ENCODE peak calls at places on chromosomes 16 and 17, in five cellular contexts. Z is thoracic aorta, I is body of pancreas, L is GM23338, K is heart left ventricle. Y is an unnamed sample. For H3K27me3, the result is how much of the 10 kb centered on the place peaks cover.

GRCh38 chr17:40557531-40558299 is 7.6 kb downstream of the CCR7 start:
- DNase-seq in I (no peak), K (no peak), L (no peak), Z (no peak), Y (no peak)

GRCh38 chr16:64304376-64304775 is 817.5 kb downstream of the CDH11 start:
- DNase-seq in Z (no peak), L (no peak), K (no peak), I (no peak), Y (no peak)

GRCh38 chr16:31130336-31130812 is 5.2 kb downstream of the PRSS8 start:
- DNase-seq in Z (no peak), L (no peak), K (no peak), I (peak), Y (no peak)

GRCh38 chr16:68061396-68061795 is 23.8 kb upstream of the NFATC3 start:
- DNase-seq in K (no peak), I (no peak), Z (no peak), L (no peak), Y (no peak)

GRCh38 chr17:3989156-3989886 is 25.1 kb upstream of the ATP2A3 start:
- DNase-seq in Z (no peak), L (no peak), I (no peak), K (no peak), Y (no peak)

GRCh38 chr16:64085291-64085690 is 1036.6 kb downstream of the CDH11 start:
- DNase-seq in I (no peak), L (no peak), Z (no peak), K (no peak), Y (no peak)

GRCh38 chr17:55366020-55366481 is 55.6 kb downstream of the MMD start:
- DNase-seq in L (no peak), I (no peak), Z (no peak), K (no peak), Y (no peak)

GRCh38 chr17:83183150-83183820 is 103.9 kb downstream of the METRNL start:
- DNase-seq in Z (no peak), K (peak), I (peak), L (no peak), Y (no peak)

GRCh38 chr17:37701424-37702020 is 43.3 kb downstream of the HNF1B start:
- DNase-seq in Z (no peak), L (peak), K (no peak), I (peak), Y (peak)

GRCh38 chr16:49467540-49468372 is 94.2 kb downstream of the C16orf78 start:
- DNase-seq in K (peak), Z (no peak), L (no peak), I (no peak), Y (no peak)

GRCh38 chr16:524274-525011 is 3.1 kb upstream of the CAPN15 start:
- DNase-seq in L (no peak), Z (no peak), I (no peak), K (no peak), Y (no peak)

GRCh38 chr16:16102738-16103137 is 120.6 kb downstream of the ABCC6 start:
- DNase-seq in L (no peak), Z (no peak), K (no peak), I (no peak), Y (no peak)

GRCh38 chr17:19771971-19772630 is 24.0 kb upstream of the ALDH3A1 start:
- DNase-seq in K (no peak), L (no peak), I (no peak), Z (no peak), Y (peak)

GRCh38 chr16:67198238-67198734 is 645 bp upstream of the ELMO3 start:
- DNase-seq in K (no peak), Z (no peak), I (peak), L (peak), Y (no peak)

GRCh38 chr16:86353185-86353584 is 157.1 kb upstream of the FOXF1 start:
- DNase-seq in I (no peak), L (no peak), K (no peak), Z (no peak), Y (no peak)

GRCh38 chr16:64629622-64630021 is 492.2 kb downstream of the CDH11 start:
- DNase-seq in Z (no peak), I (no peak), K (no peak), L (no peak), Y (no peak)

GRCh38 chr16:883781-884180 is 83.2 kb upstream of the GNG13 start:
- DNase-seq in K (no peak), I (no peak), Z (no peak), L (no peak), Y (no peak)

GRCh38 chr16:21150375-21151001 is at the start of gene DNAH3:
- DNase-seq in Z (no peak), L (no peak), I (peak), K (no peak), Y (no peak)

GRCh38 chr17:32971171-32971570 is 20.5 kb upstream of the SPACA3 start:
- DNase-seq in Z (no peak), L (no peak), I (peak), K (no peak), Y (no peak)

GRCh38 chr16:27189335-27189972 is 13.9 kb upstream of the KDM8 start:
- DNase-seq in L (peak), K (no peak), I (peak), Z (no peak), Y (no peak)

GRCh38 chr16:88387941-88388627 is 5.3 kb downstream of the ZNF469 start:
- DNase-seq in K (no peak), Z (no peak), I (peak), L (peak), Y (no peak)

GRCh38 chr16:20865420-20866126 is 34.6 kb downstream of the DCUN1D3 start:
- DNase-seq in I (no peak), K (no peak), Z (no peak), L (no peak), Y (no peak)

GRCh38 chr16:27444015-27444414 is 42.0 kb downstream of the IL21R start:
- DNase-seq in K (no peak), I (no peak), L (no peak), Z (no peak), Y (no peak)

GRCh38 chr17:35286120-35286781 is 43.4 kb downstream of the SLFN5 start:
- DNase-seq in I (no peak), Z (no peak), L (peak), K (no peak), Y (no peak)

GRCh38 chr16:54285414-54286066 is 1.0 kb downstream of the IRX3 start:
- DNase-seq in I (no peak), K (peak), Z (no peak), L (peak), Y (no peak)

GRCh38 chr17:30095507-30096244 is 20.9 kb upstream of the NSRP1 start:
- DNase-seq in Z (no peak), I (peak), K (no peak), L (peak), Y (no peak)

GRCh38 chr16:10923650-10924214 is 18.5 kb downstream of the DEXI start:
- DNase-seq in K (peak), I (peak), L (no peak), Z (peak), Y (no peak)

GRCh38 chr16:84043486-84044107 is 1.0 kb upstream of the SLC38A8 start:
- DNase-seq in Z (no peak), K (no peak), I (no peak), L (peak), Y (no peak)

GRCh38 chr16:18803569-18804462 is 2.5 kb upstream of the ARL6IP1 start:
- DNase-seq in Z (no peak), K (no peak), L (no peak), I (no peak), Y (no peak)

GRCh38 chr16:87457724-87458423 is 35.0 kb downstream of the ZCCHC14 start:
- DNase-seq in K (no peak), L (no peak), Z (no peak), I (peak), Y (no peak)

GRCh38 chr17:56478836-56479447 is 114.6 kb upstream of the NOG start:
- DNase-seq in K (no peak), L (peak), I (peak), Z (no peak), Y (no peak)

GRCh38 chr17:55062921-55063320 is 94.4 kb downstream of the STXBP4 start:
- DNase-seq in I (no peak), Z (no peak), K (no peak), L (no peak), Y (no peak)

GRCh38 chr17:40348562-40349476 is 15.7 kb downstream of the GJD3 start:
- DNase-seq in Z (no peak), K (peak), I (peak), L (no peak), Y (no peak)

GRCh38 chr17:42423766-42424165 is 710 bp upstream of the CAVIN1 start:
- DNase-seq in L (no peak), Z (no peak), I (no peak), K (no peak), Y (no peak)
- H3K27ac ChIP-seq in L (peak), Z (peak), I (peak), K (peak), Y (no peak)

DNA sequence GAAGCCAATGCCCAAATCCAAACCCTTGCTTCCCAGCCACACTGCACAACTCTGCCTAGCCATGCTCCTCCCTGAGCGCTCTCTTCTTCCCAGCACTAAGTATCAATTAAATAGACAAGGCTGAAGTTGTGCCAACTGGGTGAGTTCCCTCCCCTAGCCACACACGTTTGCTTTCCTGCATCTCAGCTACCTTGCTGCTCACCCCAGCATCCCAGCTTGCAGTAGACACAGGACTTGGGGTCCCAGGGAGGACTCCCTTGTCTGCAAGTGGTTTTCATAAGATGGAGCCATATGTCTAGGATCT is 4.9 kb downstream of the CCDC182 start:
- DNase-seq in Z (no peak), I (no peak), K (no peak), L (no peak), Y (no peak)
- TF ChIP-seq CTCF in Z (no peak), I (no peak), K (no peak), L (no peak), Y (no peak)

GRCh38 chr16:75097941-75098897 is 18.4 kb downstream of the LDHD start:
- DNase-seq in L (no peak), I (no peak), K (no peak), Z (no peak), Y (peak)
- H3K27me3 ChIP-seq in L (under half), I (under half), K (under half), Z (under half), Y (under half)

GRCh38 chr16:57935904-57936303 is 35.0 kb downstream of the CNGB1 start:
- DNase-seq in Z (no peak), K (no peak), I (no peak), L (no peak), Y (no peak)

GRCh38 chr16:57938484-57938883 is 32.4 kb downstream of the CNGB1 start:
- DNase-seq in K (no peak), I (no peak), L (no peak), Z (no peak), Y (no peak)

GRCh38 chr16:57938936-57939871 is 31.7 kb downstream of the CNGB1 start:
- DNase-seq in Z (no peak), K (peak), I (peak), L (no peak), Y (no peak)

GRCh38 chr16:57939872-57940224 is 31.1 kb downstream of the CNGB1 start:
- DNase-seq in I (no peak), K (no peak), L (no peak), Z (no peak), Y (no peak)

DNA sequence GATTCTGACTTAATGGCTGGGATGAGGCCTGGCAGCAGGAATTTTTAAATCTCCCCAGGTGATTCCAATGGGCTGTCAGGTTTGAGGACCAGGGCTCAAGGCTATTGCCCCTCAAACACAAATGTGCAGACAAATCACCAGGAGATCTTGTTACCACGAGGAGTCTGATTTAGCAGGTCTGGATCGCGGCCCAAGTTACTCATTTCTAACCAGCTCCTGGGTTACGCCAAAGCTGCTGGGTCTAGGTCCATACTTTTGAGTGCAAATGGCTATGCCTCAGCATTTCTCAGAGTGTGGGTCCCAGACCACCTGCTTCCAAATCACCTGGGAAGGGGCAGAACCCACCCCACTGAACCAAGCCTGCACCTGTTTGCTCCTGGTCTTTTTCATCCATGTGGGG is 33.1 kb downstream of the CNGB1 start:
- DNase-seq in K (no peak), L (no peak), I (no peak), Z (no peak), Y (no peak)
- H3K27ac ChIP-seq in K (no peak), L (no peak), I (no peak), Z (no peak), Y (no peak)

DNA sequence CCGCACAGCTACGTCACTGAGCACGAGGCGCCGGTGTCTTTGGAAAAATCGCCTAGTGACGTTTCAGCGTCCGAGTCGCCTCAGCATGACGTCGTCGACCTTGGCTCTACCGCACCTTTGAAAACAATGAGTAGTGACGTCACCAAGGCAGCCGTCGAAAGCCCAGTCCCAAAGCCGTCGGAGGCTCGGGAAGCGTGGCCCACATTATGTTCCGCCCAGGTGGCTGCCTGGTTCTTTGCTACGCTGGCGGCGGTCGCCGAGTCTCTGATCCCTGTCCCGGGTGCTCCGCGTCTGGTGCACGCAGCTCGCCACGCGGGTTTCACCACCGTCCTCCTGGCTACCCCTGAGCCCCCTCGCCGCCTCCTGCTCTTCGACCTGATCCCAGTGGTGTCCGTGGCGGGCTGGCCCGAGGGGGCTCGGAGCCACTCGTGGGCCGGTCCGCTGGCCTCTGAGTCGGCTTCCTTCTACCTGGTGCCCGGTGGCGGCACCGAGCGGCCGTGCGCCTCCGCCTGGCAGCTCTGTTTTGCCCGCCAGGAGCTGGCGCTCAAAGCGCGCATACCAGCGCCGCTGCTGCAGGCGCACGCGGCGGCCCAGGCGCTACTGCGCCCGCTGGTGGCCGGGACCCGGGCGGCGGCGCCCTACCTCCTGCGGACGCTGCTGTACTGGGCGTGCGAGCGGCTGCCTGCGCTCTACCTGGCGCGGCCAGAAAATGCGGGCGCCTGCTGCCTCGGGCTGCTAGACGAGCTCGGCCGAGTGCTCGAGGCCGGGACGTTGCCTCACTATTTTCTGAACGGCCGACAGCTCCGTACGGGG is 1.5 kb downstream of the TMEM102 start:
- DNase-seq in Z (no peak), K (peak), I (peak), L (peak), Y (peak)
- TF ChIP-seq CTCF in Z (peak), K (peak), I (peak), L (peak), Y (peak)

GRCh38 chr17:6843241-6843890 is 11.8 kb upstream of the TEKT1 start:
- DNase-seq in Z (no peak), K (no peak), I (no peak), L (peak), Y (no peak)
- H3K27me3 ChIP-seq in Z (under half), K (under half), I (under half), L (under half), Y (under half)

GRCh38 chr16:79821911-79822310 is 221.4 kb upstream of the MAF start:
- DNase-seq in K (no peak), Z (no peak), L (no peak), I (no peak), Y (no peak)
- H3K27ac ChIP-seq in K (no peak), Z (no peak), L (no peak), I (no peak), Y (no peak)

GRCh38 chr16:23014592-23014991 is 134.7 kb downstream of the USP31 start:
- DNase-seq in Z (no peak), L (no peak), K (no peak), I (no peak), Y (no peak)

GRCh38 chr16:23015580-23015979 is 133.7 kb downstream of the USP31 start:
- DNase-seq in L (no peak), K (no peak), Z (no peak), I (no peak), Y (no peak)

GRCh38 chr16:23009075-23009474 is 140.2 kb downstream of the USP31 start:
- DNase-seq in L (no peak), Z (no peak), I (no peak), K (no peak), Y (no peak)

GRCh38 chr16:23016372-23016771 is 132.9 kb downstream of the USP31 start:
- DNase-seq in L (no peak), K (no peak), Z (no peak), I (peak), Y (no peak)

DNA sequence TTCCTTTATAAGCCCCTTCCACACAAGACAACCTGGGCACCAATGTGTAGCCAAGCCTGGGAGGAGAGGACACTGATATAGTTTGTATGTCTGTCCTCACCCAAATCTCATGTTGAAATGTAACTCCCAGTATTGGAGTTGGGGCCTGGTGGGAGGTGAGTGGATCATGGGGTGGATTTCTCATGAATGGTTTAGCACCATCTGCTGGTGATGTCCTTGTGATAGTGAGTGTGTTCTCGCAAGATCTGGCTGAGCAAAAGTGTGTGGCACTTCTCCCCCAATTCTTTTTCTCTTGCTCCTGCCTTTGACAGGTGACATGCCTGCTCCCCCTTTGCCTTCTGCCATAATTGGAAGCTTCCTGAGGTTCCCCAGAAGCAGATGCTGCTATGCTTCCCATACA is 135.8 kb downstream of the USP31 start:
- DNase-seq in I (no peak), Z (no peak), K (no peak), L (peak), Y (no peak)
- TF ChIP-seq CTCF in I (no peak), Z (no peak), K (no peak), L (peak), Y (no peak)